ENCODE peak calls at places on chromosomes 2 and 18, in seven cellular contexts. I, R, K, S, B, A and L are unnamed samples.

GRCh38 chr2:188477564-188478086 is 186.0 kb downstream of the GULP1 start:
- DNase-seq in S (no peak), A (peak), R (no peak), I (no peak), K (no peak), B (no peak), L (no peak)

GRCh38 chr18:22703883-22704626 is 229.1 kb upstream of the RBBP8 start:
- DNase-seq in K (no peak), B (no peak), A (no peak), I (peak), S (peak), R (no peak), L (no peak)

GRCh38 chr2:3214827-3215404 is 162.7 kb downstream of the EIPR1 start:
- DNase-seq in B (no peak), S (no peak), A (no peak), I (no peak), R (no peak), K (no peak), L (no peak)

GRCh38 chr2:113158884-113159553 is 14.8 kb upstream of the PSD4 start:
- DNase-seq in I (no peak), A (no peak), B (no peak), S (peak), K (no peak), R (no peak), L (no peak)

GRCh38 chr2:164205347-164205746 is 415.9 kb downstream of the GRB14 start:
- DNase-seq in R (no peak), S (peak), A (no peak), I (peak), B (peak), K (no peak), L (no peak)

GRCh38 chr2:127143851-127144782 is 37.2 kb upstream of the BIN1 start:
- DNase-seq in A (no peak), B (no peak), R (no peak), K (no peak), S (peak), I (no peak), L (peak)

GRCh38 chr2:58110765-58111164 is 64.2 kb downstream of the VRK2 start:
- DNase-seq in I (no peak), R (no peak), A (no peak), B (no peak), K (no peak), S (no peak), L (no peak)

GRCh38 chr2:51165534-51166260 is 133.8 kb upstream of the NRXN1 start:
- DNase-seq in K (no peak), R (no peak), B (no peak), A (no peak), I (no peak), S (no peak), L (no peak)

GRCh38 chr18:57925706-57926105 is 118.3 kb upstream of the NEDD4L start:
- DNase-seq in I (no peak), S (peak), K (no peak), B (peak), A (no peak), R (no peak), L (no peak)

GRCh38 chr2:28188436-28188835 is 204.2 kb upstream of the FOSL2 start:
- DNase-seq in R (no peak), A (no peak), S (no peak), K (no peak), B (no peak), I (no peak), L (no peak)

GRCh38 chr2:67560818-67561221 is 163.7 kb downstream of the ETAA1 start:
- DNase-seq in R (no peak), S (no peak), B (no peak), I (peak), A (no peak), K (no peak), L (no peak)

GRCh38 chr2:196218109-196218508 is 46.7 kb upstream of the STK17B start:
- DNase-seq in S (no peak), I (no peak), B (no peak), R (no peak), K (no peak), A (no peak), L (no peak)

GRCh38 chr18:2572892-2573291 is 1.5 kb downstream of the NDC80 start:
- DNase-seq in K (no peak), S (no peak), B (no peak), R (no peak), I (no peak), A (no peak), L (no peak)

GRCh38 chr2:116142828-116143227 is 1671.7 kb upstream of the DDX18 start:
- DNase-seq in R (no peak), I (no peak), K (no peak), B (no peak), A (no peak), S (no peak), L (no peak)

GRCh38 chr18:79367989-79368388 is 27.7 kb upstream of the NFATC1 start:
- DNase-seq in B (no peak), K (no peak), S (no peak), A (no peak), R (peak), I (no peak), L (no peak)

GRCh38 chr2:119214453-119214852 is 9.2 kb upstream of the STEAP3 start:
- DNase-seq in K (no peak), I (no peak), S (no peak), A (no peak), B (no peak), R (no peak), L (no peak)

GRCh38 chr18:77127769-77128671 is 4.6 kb downstream of the MBP start:
- DNase-seq in K (no peak), S (peak), A (peak), R (peak), I (peak), B (peak), L (no peak)

GRCh38 chr2:231223001-231223375 is 24.6 kb downstream of the ARMC9 start:
- DNase-seq in B (no peak), K (no peak), I (no peak), A (no peak), S (no peak), R (no peak), L (no peak)

GRCh38 chr2:2812648-2813047 is 481.6 kb upstream of the MYT1L start:
- DNase-seq in A (no peak), K (no peak), S (no peak), I (no peak), B (no peak), R (no peak), L (no peak)

GRCh38 chr2:137675584-137676327 is 288.5 kb upstream of the HNMT start:
- DNase-seq in A (no peak), S (no peak), B (no peak), I (peak), K (no peak), R (no peak), L (no peak)

GRCh38 chr2:18787726-18788125 is 198.4 kb upstream of the NT5C1B start:
- DNase-seq in R (no peak), B (no peak), I (peak), A (no peak), K (no peak), S (no peak), L (no peak)

GRCh38 chr2:203914546-203915169 is 21.9 kb upstream of the ICOS start:
- DNase-seq in I (no peak), S (no peak), K (no peak), B (no peak), R (no peak), A (no peak), L (no peak)

GRCh38 chr2:178452334-178452733 is 1.2 kb downstream of the PJVK start:
- DNase-seq in S (no peak), B (no peak), A (no peak), R (no peak), I (no peak), K (no peak), L (no peak)

GRCh38 chr2:225041871-225042799 is at the start of gene DOCK10:
- DNase-seq in B (no peak), A (peak), S (peak), R (peak), I (peak), K (peak), L (peak)

GRCh38 chr2:37350034-37350433 is 5.6 kb downstream of the QPCT start:
- DNase-seq in A (peak), K (no peak), R (no peak), B (no peak), I (peak), S (no peak), L (no peak)

GRCh38 chr2:159064446-159065301 is 96.2 kb downstream of the TANC1 start:
- DNase-seq in R (no peak), K (no peak), S (no peak), I (no peak), B (peak), A (no peak), L (no peak)

GRCh38 chr2:120826716-120827410 is 91.2 kb downstream of the GLI2 start:
- DNase-seq in B (no peak), K (no peak), R (no peak), A (peak), I (no peak), S (no peak), L (no peak)

GRCh38 chr2:191544511-191545062 is 133.3 kb upstream of the NABP1 start:
- DNase-seq in K (no peak), B (no peak), A (no peak), S (no peak), R (no peak), I (no peak), L (no peak)

GRCh38 chr18:65568866-65569265 is 181.9 kb upstream of the CDH7 start:
- DNase-seq in B (no peak), I (no peak), R (no peak), S (no peak), A (no peak), K (no peak), L (no peak)

GRCh38 chr2:173124441-173124840 is 48.8 kb downstream of the MAP3K20 start:
- DNase-seq in K (no peak), A (no peak), S (peak), R (no peak), B (no peak), I (no peak), L (no peak)

GRCh38 chr2:171132086-171132485 is 28.6 kb downstream of the TLK1 start:
- DNase-seq in B (no peak), S (no peak), I (no peak), K (no peak), A (no peak), R (no peak), L (no peak)

GRCh38 chr18:76246579-76246978 is 248.5 kb downstream of the ZNF516 start:
- DNase-seq in R (no peak), B (no peak), K (no peak), I (no peak), A (no peak), S (no peak), L (no peak)

GRCh38 chr2:88828397-88829137 is 137.1 kb downstream of the RPIA start:
- DNase-seq in R (no peak), K (no peak), I (no peak), B (no peak), A (no peak), S (peak), L (no peak)

GRCh38 chr2:238682536-238682935 is 165.3 kb upstream of the TWIST2 start:
- DNase-seq in B (no peak), S (no peak), A (no peak), I (no peak), K (no peak), R (no peak), L (no peak)

GRCh38 chr18:67232406-67232805 is 284.1 kb downstream of the DSEL start:
- DNase-seq in R (no peak), A (no peak), S (peak), I (no peak), K (no peak), B (peak), L (no peak)

GRCh38 chr2:149587950-149588487 is 444 bp upstream of the MMADHC start:
- DNase-seq in K (no peak), B (no peak), R (no peak), S (no peak), I (no peak), A (no peak), L (no peak)

GRCh38 chr2:142843731-142844130 is 33.7 kb upstream of the KYNU start:
- DNase-seq in R (no peak), S (no peak), A (no peak), B (no peak), I (no peak), K (no peak), L (no peak)